ENCODE peak calls at places on chromosomes 11 and 22, in five cellular contexts. R is adrenal gland, W is EH, P is M059J, O is COR-L47. Q is an unnamed sample.

GRCh38 chr11:121560251-121560650 is 107.5 kb upstream of the SORL1-AS1 start:
- DNase-seq in R (no peak), W (no peak), P (no peak), O (no peak), Q (no peak)

GRCh38 chr11:115226556-115226955 is 277.7 kb downstream of the CADM1 start:
- DNase-seq in R (no peak), W (peak), P (peak), O (no peak), Q (no peak)

GRCh38 chr22:25380141-25380747 is 160.8 kb downstream of the CRYBB2 start:
- DNase-seq in R (no peak), W (no peak), P (no peak), O (no peak), Q (no peak)

GRCh38 chr11:87804176-87804575 is 371.1 kb downstream of the RAB38 start:
- DNase-seq in R (no peak), W (no peak), P (no peak), O (no peak), Q (no peak)

GRCh38 chr11:65454311-65454695 is 31.7 kb downstream of the NEAT1 start:
- DNase-seq in R (no peak), W (peak), P (no peak), O (no peak), Q (no peak)

GRCh38 chr11:134275534-134276395 is at the start of gene GLB1L3:
- DNase-seq in R (no peak), W (peak), P (peak), O (peak), Q (no peak)

GRCh38 chr11:59145534-59145933 is 2.9 kb downstream of the FAM111A start:
- DNase-seq in R (no peak), W (peak), P (peak), O (no peak), Q (no peak)

GRCh38 chr11:74702383-74703007 is 28.7 kb downstream of the CHRDL2 start:
- DNase-seq in R (peak), W (peak), P (peak), O (peak), Q (no peak)

GRCh38 chr11:2305862-2306823 is 4.3 kb downstream of the TSPAN32 start:
- DNase-seq in R (peak), W (peak), P (peak), O (no peak), Q (peak)

GRCh38 chr11:118896472-118896913 is 12.8 kb downstream of the CXCR5 start:
- DNase-seq in R (no peak), W (no peak), P (no peak), O (no peak), Q (no peak)

GRCh38 chr11:44752727-44753126 is 26.0 kb downstream of the TSPAN18 start:
- DNase-seq in R (no peak), W (no peak), P (no peak), O (no peak), Q (no peak)

GRCh38 chr11:112320668-112321067 is 60.0 kb upstream of the PLET1 start:
- DNase-seq in R (peak), W (peak), P (peak), O (no peak), Q (no peak)

GRCh38 chr11:77115956-77116355 is 12.1 kb upstream of the MYO7A start:
- DNase-seq in R (no peak), W (no peak), P (no peak), O (no peak), Q (no peak)

Q was measured in omental fat pad.